ENCODE peak calls at places on chromosomes 16 and 17, in nine cellular contexts. One of them, this sample, is unnamed.

GRCh38 chr17:77506371-77506991 is 365.7 kb downstream of the SEC14L1 start:
- DNase-seq in lung: no peak
- DNase-seq in colonic mucosa: no peak
- DNase-seq in ovary: no peak
- DNase-seq in prostate gland: no peak
- DNase-seq in cardiac fibroblast: no peak
- DNase-seq in mucosa of descending colon: no peak
- DNase-seq in GM12865: no peak
- DNase-seq in GM23338: no peak
- DNase-seq in this sample: peak; percentile 59

GRCh38 chr17:19320876-19321275 is 41.6 kb downstream of the B9D1 start:
- DNase-seq in lung: no peak
- DNase-seq in colonic mucosa: no peak
- DNase-seq in ovary: no peak
- DNase-seq in prostate gland: no peak
- DNase-seq in cardiac fibroblast: no peak
- DNase-seq in mucosa of descending colon: no peak
- DNase-seq in GM12865: no peak
- DNase-seq in GM23338: no peak
- DNase-seq in this sample: no peak

GRCh38 chr17:46942441-46943217 is 19.7 kb downstream of the GOSR2 start:
- DNase-seq in lung: peak; percentile 58
- DNase-seq in colonic mucosa: peak; percentile 71
- DNase-seq in ovary: peak; percentile 64
- DNase-seq in prostate gland: peak; percentile 42
- DNase-seq in cardiac fibroblast: peak; percentile 88
- DNase-seq in mucosa of descending colon: peak; percentile 83
- DNase-seq in GM12865: peak; percentile 65
- DNase-seq in GM23338: peak; percentile 89
- DNase-seq in this sample: peak; percentile 79

GRCh38 chr17:6070280-6070894 is at the start of gene WSCD1:
- DNase-seq in lung: no peak
- DNase-seq in colonic mucosa: peak; percentile 24
- DNase-seq in ovary: no peak
- DNase-seq in prostate gland: no peak
- DNase-seq in cardiac fibroblast: no peak
- DNase-seq in mucosa of descending colon: peak; percentile 47
- DNase-seq in GM12865: no peak
- DNase-seq in GM23338: peak; percentile 60
- DNase-seq in this sample: no peak

GRCh38 chr16:11016993-11017392 is 72.6 kb downstream of the CLEC16A start:
- DNase-seq in lung: peak; percentile 60
- DNase-seq in colonic mucosa: peak; percentile 87
- DNase-seq in ovary: no peak
- DNase-seq in prostate gland: peak; percentile 19
- DNase-seq in cardiac fibroblast: peak; percentile 66
- DNase-seq in mucosa of descending colon: peak; percentile 67
- DNase-seq in GM12865: no peak
- DNase-seq in GM23338: no peak
- DNase-seq in this sample: no peak

GRCh38 chr16:12323007-12323699 is 346.6 kb downstream of the SNX29 start:
- DNase-seq in lung: no peak
- DNase-seq in colonic mucosa: no peak
- DNase-seq in ovary: no peak
- DNase-seq in prostate gland: no peak
- DNase-seq in cardiac fibroblast: no peak
- DNase-seq in mucosa of descending colon: no peak
- DNase-seq in GM12865: peak; percentile 83
- DNase-seq in GM23338: no peak
- DNase-seq in this sample: no peak

GRCh38 chr16:70735141-70735979 is 49.5 kb upstream of the MTSS2 start:
- DNase-seq in lung: no peak
- DNase-seq in colonic mucosa: no peak
- DNase-seq in ovary: no peak
- DNase-seq in prostate gland: no peak
- DNase-seq in cardiac fibroblast: peak; percentile 82
- DNase-seq in mucosa of descending colon: no peak
- DNase-seq in GM12865: no peak
- DNase-seq in GM23338: peak; percentile 51
- DNase-seq in this sample: peak; percentile 54

GRCh38 chr16:11418506-11418905 is 73.2 kb downstream of the RMI2 start:
- DNase-seq in lung: no peak
- DNase-seq in colonic mucosa: no peak
- DNase-seq in ovary: no peak
- DNase-seq in prostate gland: no peak
- DNase-seq in cardiac fibroblast: no peak
- DNase-seq in mucosa of descending colon: no peak
- DNase-seq in GM12865: no peak
- DNase-seq in GM23338: no peak
- DNase-seq in this sample: no peak

GRCh38 chr16:58640949-58641348 is 11.3 kb upstream of the CNOT1 start:
- DNase-seq in lung: no peak
- DNase-seq in colonic mucosa: no peak
- DNase-seq in ovary: no peak
- DNase-seq in prostate gland: no peak
- DNase-seq in cardiac fibroblast: no peak
- DNase-seq in mucosa of descending colon: no peak
- DNase-seq in GM12865: no peak
- DNase-seq in GM23338: no peak
- DNase-seq in this sample: no peak

GRCh38 chr17:12642034-12642433 is 23.7 kb upstream of the MYOCD start:
- DNase-seq in lung: no peak
- DNase-seq in colonic mucosa: no peak
- DNase-seq in ovary: no peak
- DNase-seq in prostate gland: no peak
- DNase-seq in cardiac fibroblast: no peak
- DNase-seq in mucosa of descending colon: no peak
- DNase-seq in GM12865: no peak
- DNase-seq in GM23338: no peak
- DNase-seq in this sample: no peak

GRCh38 chr17:4559851-4560820 is at the start of gene GGT6:
- DNase-seq in lung: peak; percentile 61
- DNase-seq in colonic mucosa: peak; percentile 94
- DNase-seq in ovary: peak; percentile 54
- DNase-seq in prostate gland: peak; percentile 67
- DNase-seq in cardiac fibroblast: no peak
- DNase-seq in mucosa of descending colon: peak; percentile 93
- DNase-seq in GM12865: no peak
- DNase-seq in GM23338: no peak
- DNase-seq in this sample: no peak

GRCh38 chr16:83187404-83187803 is 560.6 kb downstream of the CDH13 start:
- DNase-seq in lung: no peak
- DNase-seq in colonic mucosa: no peak
- DNase-seq in ovary: no peak
- DNase-seq in prostate gland: no peak
- DNase-seq in cardiac fibroblast: peak; percentile 52
- DNase-seq in mucosa of descending colon: no peak
- DNase-seq in GM12865: peak; percentile 31
- DNase-seq in GM23338: no peak
- DNase-seq in this sample: no peak

GRCh38 chr17:41974658-41975057 is 8.1 kb downstream of the CNP start:
- DNase-seq in lung: no peak
- DNase-seq in colonic mucosa: no peak
- DNase-seq in ovary: no peak
- DNase-seq in prostate gland: no peak
- DNase-seq in cardiac fibroblast: no peak
- DNase-seq in mucosa of descending colon: no peak
- DNase-seq in GM12865: no peak
- DNase-seq in GM23338: no peak
- DNase-seq in this sample: no peak

GRCh38 chr16:12578001-12578400 is 225.7 kb downstream of the CPPED1 start:
- DNase-seq in lung: no peak
- DNase-seq in colonic mucosa: no peak
- DNase-seq in ovary: no peak
- DNase-seq in prostate gland: no peak
- DNase-seq in cardiac fibroblast: no peak
- DNase-seq in mucosa of descending colon: no peak
- DNase-seq in GM12865: no peak
- DNase-seq in GM23338: no peak
- DNase-seq in this sample: no peak

GRCh38 chr16:50635505-50636392 is 45.4 kb downstream of the SNX20 start:
- DNase-seq in lung: no peak
- DNase-seq in colonic mucosa: no peak
- DNase-seq in ovary: no peak
- DNase-seq in prostate gland: no peak
- DNase-seq in cardiac fibroblast: no peak
- DNase-seq in mucosa of descending colon: no peak
- DNase-seq in GM12865: peak; percentile 28
- DNase-seq in GM23338: peak; percentile 60
- DNase-seq in this sample: no peak

GRCh38 chr16:10979717-10980601 is 35.6 kb downstream of the CLEC16A start:
- DNase-seq in lung: peak; percentile 64
- DNase-seq in colonic mucosa: peak; percentile 24
- DNase-seq in ovary: peak; percentile 67
- DNase-seq in prostate gland: peak; percentile 90
- DNase-seq in cardiac fibroblast: peak; percentile 72
- DNase-seq in mucosa of descending colon: no peak
- DNase-seq in GM12865: no peak
- DNase-seq in GM23338: peak; percentile 48
- DNase-seq in this sample: peak; percentile 67

GRCh38 chr17:47267354-47267828 is 13.8 kb downstream of the ITGB3 start:
- DNase-seq in lung: no peak
- DNase-seq in colonic mucosa: no peak
- DNase-seq in ovary: no peak
- DNase-seq in prostate gland: no peak
- DNase-seq in cardiac fibroblast: peak; percentile 55
- DNase-seq in mucosa of descending colon: no peak
- DNase-seq in GM12865: no peak
- DNase-seq in GM23338: no peak
- DNase-seq in this sample: no peak

GRCh38 chr16:87918314-87918713 is 18.0 kb downstream of the CA5A start:
- DNase-seq in lung: no peak
- DNase-seq in colonic mucosa: no peak
- DNase-seq in ovary: peak; percentile 82
- DNase-seq in prostate gland: no peak
- DNase-seq in cardiac fibroblast: peak; percentile 8
- DNase-seq in mucosa of descending colon: no peak
- DNase-seq in GM12865: no peak
- DNase-seq in GM23338: no peak
- DNase-seq in this sample: peak; percentile 90

GRCh38 chr16:19717319-19717718 is 708 bp downstream of the KNOP1 start:
- DNase-seq in lung: no peak
- DNase-seq in colonic mucosa: no peak
- DNase-seq in ovary: no peak
- DNase-seq in prostate gland: no peak
- DNase-seq in cardiac fibroblast: no peak
- DNase-seq in mucosa of descending colon: no peak
- DNase-seq in GM12865: peak; percentile 23
- DNase-seq in GM23338: peak; percentile 64
- DNase-seq in this sample: no peak

GRCh38 chr16:88597856-88598491 is 27.8 kb downstream of the ZC3H18 start:
- DNase-seq in lung: no peak
- DNase-seq in colonic mucosa: no peak
- DNase-seq in ovary: no peak
- DNase-seq in prostate gland: no peak
- DNase-seq in cardiac fibroblast: no peak
- DNase-seq in mucosa of descending colon: no peak
- DNase-seq in GM12865: no peak
- DNase-seq in GM23338: no peak
- DNase-seq in this sample: no peak

GRCh38 chr17:55420067-55420775 is 1.4 kb downstream of the MMD start:
- DNase-seq in lung: no peak
- DNase-seq in colonic mucosa: peak; percentile 34
- DNase-seq in ovary: no peak
- DNase-seq in prostate gland: no peak
- DNase-seq in cardiac fibroblast: no peak
- DNase-seq in mucosa of descending colon: peak; percentile 39
- DNase-seq in GM12865: peak; percentile 80
- DNase-seq in GM23338: no peak
- DNase-seq in this sample: no peak

GRCh38 chr17:81958633-81959342 is 2.2 kb downstream of the NOTUM start:
- DNase-seq in lung: no peak
- DNase-seq in colonic mucosa: no peak
- DNase-seq in ovary: no peak
- DNase-seq in prostate gland: no peak
- DNase-seq in cardiac fibroblast: no peak
- DNase-seq in mucosa of descending colon: no peak
- DNase-seq in GM12865: no peak
- DNase-seq in GM23338: no peak
- DNase-seq in this sample: no peak
- TF ChIP-seq CTCF in lung: no peak
- TF ChIP-seq CTCF in colonic mucosa: no peak
- TF ChIP-seq CTCF in ovary: no peak
- TF ChIP-seq CTCF in prostate gland: no peak
- TF ChIP-seq CTCF in cardiac fibroblast: no peak
- TF ChIP-seq CTCF in mucosa of descending colon: no peak
- TF ChIP-seq CTCF in GM12865: no peak
- TF ChIP-seq CTCF in GM23338: no peak
- TF ChIP-seq CTCF in this sample: no peak

DNA sequence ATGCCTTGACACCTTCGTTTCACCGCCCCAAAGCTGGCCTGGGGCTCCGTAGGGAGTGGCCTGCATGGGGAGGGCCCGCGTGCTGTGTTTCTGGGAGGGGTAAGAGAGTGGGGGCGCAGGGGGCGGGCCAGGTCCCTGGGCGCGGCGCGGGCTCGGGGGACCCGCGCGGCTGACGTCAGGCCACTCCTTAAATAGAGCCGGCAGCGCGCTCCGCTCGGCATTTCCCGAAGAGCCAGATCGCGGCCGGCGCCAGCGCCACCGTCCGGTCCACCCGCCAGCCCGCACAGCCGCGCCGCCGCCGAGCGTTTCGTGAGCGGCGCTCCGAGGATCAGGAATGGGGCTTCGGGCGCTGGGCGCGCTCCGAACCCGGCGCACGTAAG is at the start of gene HS3ST2:
- DNase-seq in lung: no peak
- DNase-seq in colonic mucosa: peak; percentile 22
- DNase-seq in ovary: peak; percentile 9
- DNase-seq in prostate gland: peak; percentile 25
- DNase-seq in cardiac fibroblast: peak; percentile 0
- DNase-seq in mucosa of descending colon: peak; percentile 40
- DNase-seq in GM12865: no peak
- DNase-seq in GM23338: peak; percentile 90
- DNase-seq in this sample: peak; percentile 36
- TF ChIP-seq CTCF in lung: no peak
- TF ChIP-seq CTCF in colonic mucosa: no peak
- TF ChIP-seq CTCF in ovary: no peak
- TF ChIP-seq CTCF in prostate gland: peak; percentile 41
- TF ChIP-seq CTCF in cardiac fibroblast: no peak
- TF ChIP-seq CTCF in mucosa of descending colon: no peak
- TF ChIP-seq CTCF in GM12865: no peak
- TF ChIP-seq CTCF in GM23338: peak; percentile 24
- TF ChIP-seq CTCF in this sample: no peak

GRCh38 chr16:9913604-9914330 is 268.5 kb downstream of the GRIN2A start:
- DNase-seq in lung: no peak
- DNase-seq in colonic mucosa: no peak
- DNase-seq in ovary: no peak
- DNase-seq in prostate gland: no peak
- DNase-seq in cardiac fibroblast: no peak
- DNase-seq in mucosa of descending colon: no peak
- DNase-seq in GM12865: no peak
- DNase-seq in GM23338: no peak
- DNase-seq in this sample: no peak

GRCh38 chr16:9919460-9919859 is 262.8 kb downstream of the GRIN2A start:
- DNase-seq in lung: no peak
- DNase-seq in colonic mucosa: no peak
- DNase-seq in ovary: no peak
- DNase-seq in prostate gland: no peak
- DNase-seq in cardiac fibroblast: no peak
- DNase-seq in mucosa of descending colon: no peak
- DNase-seq in GM12865: no peak
- DNase-seq in GM23338: no peak
- DNase-seq in this sample: no peak
- TF ChIP-seq CTCF in lung: no peak
- TF ChIP-seq CTCF in colonic mucosa: no peak
- TF ChIP-seq CTCF in ovary: no peak
- TF ChIP-seq CTCF in prostate gland: no peak
- TF ChIP-seq CTCF in cardiac fibroblast: no peak
- TF ChIP-seq CTCF in mucosa of descending colon: no peak
- TF ChIP-seq CTCF in GM12865: no peak
- TF ChIP-seq CTCF in GM23338: no peak
- TF ChIP-seq CTCF in this sample: no peak

GRCh38 chr16:3173892-3174617 is 13.9 kb upstream of the OR1F1 start:
- DNase-seq in lung: no peak
- DNase-seq in colonic mucosa: no peak
- DNase-seq in ovary: no peak
- DNase-seq in prostate gland: no peak
- DNase-seq in cardiac fibroblast: no peak
- DNase-seq in mucosa of descending colon: no peak
- DNase-seq in GM12865: peak; percentile 65
- DNase-seq in GM23338: peak; percentile 97
- DNase-seq in this sample: no peak
- TF ChIP-seq CTCF in lung: no peak
- TF ChIP-seq CTCF in colonic mucosa: no peak
- TF ChIP-seq CTCF in ovary: no peak
- TF ChIP-seq CTCF in prostate gland: no peak
- TF ChIP-seq CTCF in cardiac fibroblast: peak; percentile 41
- TF ChIP-seq CTCF in mucosa of descending colon: no peak
- TF ChIP-seq CTCF in GM12865: peak; percentile 49
- TF ChIP-seq CTCF in GM23338: peak; percentile 82
- TF ChIP-seq CTCF in this sample: no peak

This sample was measured in tibial artery.